ENCODE peak calls at places on chromosomes 7 and 10, in six cellular contexts. One of them, this sample, is unnamed.

GRCh38 chr10:9294865-9295264 is 1240.4 kb downstream of the GATA3 start:
- DNase-seq in astrocyte of the cerebellum: no peak
- DNase-seq in foreskin fibroblast: no peak
- DNase-seq in colonic mucosa: no peak
- DNase-seq in uterus: no peak
- DNase-seq in cardiac fibroblast: no peak
- DNase-seq in this sample: no peak

GRCh38 chr10:77151395-77151794 is 486.2 kb downstream of the KCNMA1 start:
- DNase-seq in astrocyte of the cerebellum: no peak
- DNase-seq in uterus: no peak
- DNase-seq in colonic mucosa: no peak
- DNase-seq in foreskin fibroblast: no peak
- DNase-seq in cardiac fibroblast: no peak
- DNase-seq in this sample: no peak

GRCh38 chr7:45922810-45923209 is 1.7 kb upstream of the IGFBP3 start:
- DNase-seq in cardiac fibroblast: peak
- DNase-seq in colonic mucosa: no peak
- DNase-seq in astrocyte of the cerebellum: no peak
- DNase-seq in foreskin fibroblast: peak
- DNase-seq in uterus: no peak
- DNase-seq in this sample: no peak

GRCh38 chr10:79505771-79506351 is 6.5 kb upstream of the EIF5AL1 start:
- DNase-seq in cardiac fibroblast: no peak
- DNase-seq in astrocyte of the cerebellum: no peak
- DNase-seq in colonic mucosa: no peak
- DNase-seq in uterus: no peak
- DNase-seq in foreskin fibroblast: no peak
- DNase-seq in this sample: no peak

GRCh38 chr7:14937580-14937979 is 35.0 kb upstream of the DGKB start:
- DNase-seq in uterus: no peak
- DNase-seq in foreskin fibroblast: no peak
- DNase-seq in astrocyte of the cerebellum: no peak
- DNase-seq in cardiac fibroblast: no peak
- DNase-seq in colonic mucosa: no peak
- DNase-seq in this sample: no peak

GRCh38 chr10:132113206-132113605 is 47.5 kb downstream of the JAKMIP3 start:
- DNase-seq in cardiac fibroblast: no peak
- DNase-seq in foreskin fibroblast: no peak
- DNase-seq in astrocyte of the cerebellum: no peak
- DNase-seq in uterus: peak
- DNase-seq in colonic mucosa: no peak
- DNase-seq in this sample: no peak

GRCh38 chr10:46995234-46995633 is 84.0 kb downstream of the PTPN20 start:
- DNase-seq in uterus: no peak
- DNase-seq in astrocyte of the cerebellum: no peak
- DNase-seq in cardiac fibroblast: peak
- DNase-seq in colonic mucosa: no peak
- DNase-seq in foreskin fibroblast: no peak
- DNase-seq in this sample: no peak

GRCh38 chr7:151001546-151001945 is 10.7 kb downstream of the NOS3 start:
- DNase-seq in uterus: no peak
- DNase-seq in astrocyte of the cerebellum: no peak
- DNase-seq in foreskin fibroblast: no peak
- DNase-seq in cardiac fibroblast: no peak
- DNase-seq in colonic mucosa: no peak
- DNase-seq in this sample: no peak

GRCh38 chr7:157461805-157462771 is 125.3 kb downstream of the DNAJB6 start:
- DNase-seq in astrocyte of the cerebellum: no peak
- DNase-seq in colonic mucosa: no peak
- DNase-seq in uterus: no peak
- DNase-seq in foreskin fibroblast: no peak
- DNase-seq in cardiac fibroblast: no peak
- DNase-seq in this sample: no peak

GRCh38 chr7:55973747-55974250 is 9.4 kb downstream of the NIPSNAP2 start:
- DNase-seq in cardiac fibroblast: no peak
- DNase-seq in uterus: no peak
- DNase-seq in foreskin fibroblast: no peak
- DNase-seq in astrocyte of the cerebellum: no peak
- DNase-seq in colonic mucosa: no peak
- DNase-seq in this sample: no peak

GRCh38 chr10:62183857-62184805 is 84.5 kb downstream of the RTKN2 start:
- DNase-seq in cardiac fibroblast: no peak
- DNase-seq in colonic mucosa: no peak
- DNase-seq in uterus: no peak
- DNase-seq in astrocyte of the cerebellum: no peak
- DNase-seq in foreskin fibroblast: no peak
- DNase-seq in this sample: no peak

GRCh38 chr7:14698239-14698638 is 204.3 kb downstream of the DGKB start:
- DNase-seq in cardiac fibroblast: peak
- DNase-seq in uterus: no peak
- DNase-seq in foreskin fibroblast: peak
- DNase-seq in astrocyte of the cerebellum: no peak
- DNase-seq in colonic mucosa: no peak
- DNase-seq in this sample: peak

GRCh38 chr10:58044072-58044471 is 223.6 kb downstream of the IPMK start:
- DNase-seq in cardiac fibroblast: peak
- DNase-seq in colonic mucosa: no peak
- DNase-seq in astrocyte of the cerebellum: no peak
- DNase-seq in uterus: no peak
- DNase-seq in foreskin fibroblast: peak
- DNase-seq in this sample: peak

GRCh38 chr7:149558149-149558861 is 60.7 kb upstream of the ZNF746 start:
- DNase-seq in astrocyte of the cerebellum: peak
- DNase-seq in uterus: no peak
- DNase-seq in colonic mucosa: no peak
- DNase-seq in cardiac fibroblast: peak
- DNase-seq in foreskin fibroblast: peak
- DNase-seq in this sample: peak

GRCh38 chr7:2558620-2559282 is at the start of gene IQCE:
- DNase-seq in foreskin fibroblast: peak
- DNase-seq in cardiac fibroblast: peak
- DNase-seq in astrocyte of the cerebellum: peak
- DNase-seq in colonic mucosa: peak
- DNase-seq in uterus: peak
- DNase-seq in this sample: peak

GRCh38 chr7:2555121-2556052 is at the start of gene BRAT1:
- DNase-seq in colonic mucosa: peak
- DNase-seq in cardiac fibroblast: peak
- DNase-seq in astrocyte of the cerebellum: peak
- DNase-seq in uterus: peak
- DNase-seq in foreskin fibroblast: peak
- DNase-seq in this sample: peak

GRCh38 chr7:2564970-2565546 is 6.3 kb downstream of the IQCE start:
- DNase-seq in foreskin fibroblast: no peak
- DNase-seq in uterus: no peak
- DNase-seq in colonic mucosa: peak
- DNase-seq in cardiac fibroblast: no peak
- DNase-seq in astrocyte of the cerebellum: no peak
- DNase-seq in this sample: no peak

GRCh38 chr7:2554654-2555053 is 670 bp downstream of the BRAT1 start:
- DNase-seq in foreskin fibroblast: no peak
- DNase-seq in cardiac fibroblast: no peak
- DNase-seq in uterus: no peak
- DNase-seq in astrocyte of the cerebellum: no peak
- DNase-seq in colonic mucosa: no peak
- DNase-seq in this sample: no peak

GRCh38 chr7:2560175-2560695 is 1.5 kb downstream of the IQCE start:
- DNase-seq in foreskin fibroblast: no peak
- DNase-seq in colonic mucosa: no peak
- DNase-seq in astrocyte of the cerebellum: no peak
- DNase-seq in cardiac fibroblast: peak
- DNase-seq in uterus: no peak
- DNase-seq in this sample: no peak
- TF ChIP-seq CTCF in foreskin fibroblast: no peak
- TF ChIP-seq CTCF in colonic mucosa: no peak
- TF ChIP-seq CTCF in astrocyte of the cerebellum: no peak
- TF ChIP-seq CTCF in cardiac fibroblast: peak
- TF ChIP-seq CTCF in uterus: no peak
- TF ChIP-seq CTCF in this sample: no peak

GRCh38 chr7:304574-305409 is 14.8 kb downstream of the FOXL3 start:
- DNase-seq in foreskin fibroblast: no peak
- DNase-seq in uterus: no peak
- DNase-seq in astrocyte of the cerebellum: no peak
- DNase-seq in colonic mucosa: no peak
- DNase-seq in cardiac fibroblast: no peak
- DNase-seq in this sample: no peak
- H3K4me3 ChIP-seq in foreskin fibroblast: no peak
- H3K4me3 ChIP-seq in uterus: no peak
- H3K4me3 ChIP-seq in astrocyte of the cerebellum: no peak
- H3K4me3 ChIP-seq in colonic mucosa: no peak
- H3K4me3 ChIP-seq in cardiac fibroblast: no peak
- H3K4me3 ChIP-seq in this sample: no peak

DNA sequence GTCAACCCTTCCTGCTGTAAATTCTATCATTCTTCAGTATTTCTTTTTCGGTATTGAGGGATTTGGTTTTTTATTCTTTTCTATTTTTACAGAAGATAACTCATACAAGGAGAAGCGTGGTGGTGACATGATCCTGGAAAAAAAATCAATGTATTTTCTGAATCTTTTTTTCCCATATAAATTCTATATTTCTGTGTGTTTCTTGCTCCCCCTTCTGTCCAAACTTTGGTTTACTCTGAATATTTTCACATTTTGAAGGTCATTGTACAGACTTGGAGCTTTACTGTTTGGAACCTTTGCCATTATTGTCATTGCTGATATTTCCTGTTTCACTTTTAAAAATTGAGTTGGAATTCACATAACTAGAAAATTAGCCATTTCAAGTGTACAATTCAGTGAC is 246.3 kb downstream of the REEP3 start:
- DNase-seq in cardiac fibroblast: peak
- DNase-seq in astrocyte of the cerebellum: peak
- DNase-seq in colonic mucosa: no peak
- DNase-seq in foreskin fibroblast: peak
- DNase-seq in uterus: no peak
- DNase-seq in this sample: peak
- TF ChIP-seq CTCF in cardiac fibroblast: peak
- TF ChIP-seq CTCF in astrocyte of the cerebellum: peak
- TF ChIP-seq CTCF in colonic mucosa: peak
- TF ChIP-seq CTCF in foreskin fibroblast: peak
- TF ChIP-seq CTCF in uterus: peak
- TF ChIP-seq CTCF in this sample: peak

GRCh38 chr7:19107392-19108147 is 9.9 kb downstream of the TWIST1 start:
- DNase-seq in astrocyte of the cerebellum: no peak
- DNase-seq in colonic mucosa: peak
- DNase-seq in uterus: peak
- DNase-seq in foreskin fibroblast: peak
- DNase-seq in cardiac fibroblast: peak
- DNase-seq in this sample: peak
- H3K4me3 ChIP-seq in astrocyte of the cerebellum: peak
- H3K4me3 ChIP-seq in colonic mucosa: peak
- H3K4me3 ChIP-seq in uterus: peak
- H3K4me3 ChIP-seq in foreskin fibroblast: peak
- H3K4me3 ChIP-seq in cardiac fibroblast: peak
- H3K4me3 ChIP-seq in this sample: peak

DNA sequence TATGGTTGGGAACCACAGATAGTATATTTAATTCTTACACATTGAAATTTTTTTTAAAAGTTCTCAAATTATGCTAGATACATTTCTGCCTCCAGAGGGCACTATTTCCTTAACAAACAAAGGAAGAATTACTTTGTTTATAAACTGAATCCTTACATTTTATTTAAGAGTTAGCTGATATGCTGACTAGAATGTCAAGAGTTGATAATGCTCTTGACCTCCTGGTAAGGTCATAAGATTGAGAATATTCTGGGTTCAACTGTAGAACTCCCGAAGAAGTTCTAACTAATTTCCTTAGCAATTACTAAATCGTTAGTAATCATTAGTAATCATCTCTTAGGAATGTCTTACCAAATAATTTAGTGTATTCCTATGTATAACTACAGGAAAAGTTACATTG is 95.3 kb upstream of the CYP26C1 start:
- DNase-seq in colonic mucosa: no peak
- DNase-seq in cardiac fibroblast: peak
- DNase-seq in astrocyte of the cerebellum: peak
- DNase-seq in uterus: no peak
- DNase-seq in foreskin fibroblast: peak
- DNase-seq in this sample: peak
- TF ChIP-seq CTCF in colonic mucosa: peak
- TF ChIP-seq CTCF in cardiac fibroblast: peak
- TF ChIP-seq CTCF in astrocyte of the cerebellum: no peak
- TF ChIP-seq CTCF in uterus: peak
- TF ChIP-seq CTCF in foreskin fibroblast: peak
- TF ChIP-seq CTCF in this sample: peak

GRCh38 chr10:5187852-5188251 is 2.9 kb upstream of the AKR1C8 start:
- DNase-seq in cardiac fibroblast: no peak
- DNase-seq in uterus: no peak
- DNase-seq in foreskin fibroblast: no peak
- DNase-seq in colonic mucosa: no peak
- DNase-seq in astrocyte of the cerebellum: no peak
- DNase-seq in this sample: no peak

GRCh38 chr10:5184987-5185386 is at the start of gene AKR1C8:
- DNase-seq in uterus: no peak
- DNase-seq in cardiac fibroblast: no peak
- DNase-seq in astrocyte of the cerebellum: no peak
- DNase-seq in foreskin fibroblast: no peak
- DNase-seq in colonic mucosa: no peak
- DNase-seq in this sample: no peak

GRCh38 chr10:5188358-5188757 is 3.4 kb upstream of the AKR1C8 start:
- DNase-seq in cardiac fibroblast: no peak
- DNase-seq in colonic mucosa: no peak
- DNase-seq in foreskin fibroblast: no peak
- DNase-seq in astrocyte of the cerebellum: no peak
- DNase-seq in uterus: no peak
- DNase-seq in this sample: no peak

DNA sequence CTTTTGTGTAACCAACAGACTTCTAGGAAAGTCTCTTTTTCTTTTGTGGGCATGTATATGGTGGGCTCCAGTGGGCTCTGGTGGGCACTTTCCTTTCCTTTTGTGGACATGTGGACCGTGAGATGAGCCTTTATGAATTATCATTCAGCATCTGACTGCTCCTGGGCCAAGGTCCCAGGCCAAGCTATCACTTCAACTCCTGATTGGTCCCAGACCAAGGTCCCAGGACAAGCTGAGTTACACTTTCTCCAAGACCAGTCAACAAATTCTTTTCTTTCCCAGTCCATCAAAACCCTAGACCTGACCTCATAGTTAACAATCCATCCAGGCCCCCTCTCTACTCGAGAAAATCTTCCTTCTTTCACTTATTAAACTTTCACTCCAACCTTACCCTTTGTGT is 1.0 kb downstream of the AKR1C8 start:
- DNase-seq in astrocyte of the cerebellum: no peak
- DNase-seq in colonic mucosa: no peak
- DNase-seq in cardiac fibroblast: no peak
- DNase-seq in uterus: no peak
- DNase-seq in foreskin fibroblast: no peak
- DNase-seq in this sample: no peak
- H3K4me3 ChIP-seq in astrocyte of the cerebellum: no peak
- H3K4me3 ChIP-seq in colonic mucosa: no peak
- H3K4me3 ChIP-seq in cardiac fibroblast: no peak
- H3K4me3 ChIP-seq in uterus: no peak
- H3K4me3 ChIP-seq in foreskin fibroblast: no peak
- H3K4me3 ChIP-seq in this sample: no peak

This sample was measured in astrocyte of the spinal cord.